ENCODE peak calls at places on chromosomes 4 and X, in seven cellular contexts. Q, B, E, C, G, Z and J are unnamed samples.

GRCh38 chr4:130675262-130675661 is 1579.3 kb downstream of the C4orf33 start:
- DNase-seq in Q (no peak), B (no peak), E (no peak), C (no peak), G (no peak), Z (no peak), J (no peak)

GRCh38 chr4:109977854-109978501 is 65.3 kb downstream of the EGF start:
- DNase-seq in Q (peak), B (no peak), E (no peak), C (no peak), G (no peak), Z (no peak), J (no peak)

GRCh38 chrX:129777218-129777768 is 2.5 kb upstream of the SASH3 start:
- DNase-seq in Q (no peak), B (peak), E (peak), C (peak), G (peak), Z (peak), J (no peak)

GRCh38 chr4:184843984-184844554 is 18.3 kb upstream of the ACSL1 start:
- DNase-seq in Q (no peak), B (no peak), E (no peak), C (no peak), G (no peak), Z (no peak), J (no peak)

GRCh38 chr4:161629694-161630441 is 533.9 kb downstream of the FSTL5 start:
- DNase-seq in Q (no peak), B (no peak), E (no peak), C (no peak), G (no peak), Z (no peak), J (no peak)

GRCh38 chr4:181662383-181662782 is 580.8 kb upstream of the TENM3 start:
- DNase-seq in Q (peak), B (no peak), E (no peak), C (no peak), G (no peak), Z (no peak), J (no peak)

GRCh38 chrX:72002886-72003285 is 92.2 kb downstream of the NHSL2 start:
- DNase-seq in Q (no peak), B (no peak), E (no peak), C (no peak), G (no peak), Z (no peak), J (no peak)

GRCh38 chr4:24763631-24764302 is 31.6 kb upstream of the SOD3 start:
- DNase-seq in Q (peak), B (peak), E (no peak), C (no peak), G (no peak), Z (peak), J (peak)

GRCh38 chrX:76064825-76065224 is 108.0 kb upstream of the PBDC1 start:
- DNase-seq in Q (no peak), B (no peak), E (no peak), C (no peak), G (peak), Z (no peak), J (no peak)

GRCh38 chr4:118869808-118870342 is 18.8 kb upstream of the SYNPO2 start:
- DNase-seq in Q (peak), B (no peak), E (no peak), C (no peak), G (no peak), Z (no peak), J (peak)

GRCh38 chrX:97539970-97540519 is 656.3 kb downstream of the RPA4 start:
- DNase-seq in Q (no peak), B (no peak), E (no peak), C (no peak), G (no peak), Z (no peak), J (no peak)

GRCh38 chr4:125187621-125188176 is 127.1 kb upstream of the FAT4 start:
- DNase-seq in Q (no peak), B (peak), E (no peak), C (no peak), G (no peak), Z (no peak), J (no peak)

GRCh38 chrX:143476751-143477150 is 40.5 kb downstream of the SPANXN3 start:
- DNase-seq in Q (no peak), B (no peak), E (no peak), C (no peak), G (no peak), Z (no peak), J (no peak)

GRCh38 chrX:94551831-94552230 is 877.8 kb downstream of the FAM133A start:
- DNase-seq in Q (no peak), B (no peak), E (no peak), C (no peak), G (no peak), Z (no peak), J (no peak)

DNA sequence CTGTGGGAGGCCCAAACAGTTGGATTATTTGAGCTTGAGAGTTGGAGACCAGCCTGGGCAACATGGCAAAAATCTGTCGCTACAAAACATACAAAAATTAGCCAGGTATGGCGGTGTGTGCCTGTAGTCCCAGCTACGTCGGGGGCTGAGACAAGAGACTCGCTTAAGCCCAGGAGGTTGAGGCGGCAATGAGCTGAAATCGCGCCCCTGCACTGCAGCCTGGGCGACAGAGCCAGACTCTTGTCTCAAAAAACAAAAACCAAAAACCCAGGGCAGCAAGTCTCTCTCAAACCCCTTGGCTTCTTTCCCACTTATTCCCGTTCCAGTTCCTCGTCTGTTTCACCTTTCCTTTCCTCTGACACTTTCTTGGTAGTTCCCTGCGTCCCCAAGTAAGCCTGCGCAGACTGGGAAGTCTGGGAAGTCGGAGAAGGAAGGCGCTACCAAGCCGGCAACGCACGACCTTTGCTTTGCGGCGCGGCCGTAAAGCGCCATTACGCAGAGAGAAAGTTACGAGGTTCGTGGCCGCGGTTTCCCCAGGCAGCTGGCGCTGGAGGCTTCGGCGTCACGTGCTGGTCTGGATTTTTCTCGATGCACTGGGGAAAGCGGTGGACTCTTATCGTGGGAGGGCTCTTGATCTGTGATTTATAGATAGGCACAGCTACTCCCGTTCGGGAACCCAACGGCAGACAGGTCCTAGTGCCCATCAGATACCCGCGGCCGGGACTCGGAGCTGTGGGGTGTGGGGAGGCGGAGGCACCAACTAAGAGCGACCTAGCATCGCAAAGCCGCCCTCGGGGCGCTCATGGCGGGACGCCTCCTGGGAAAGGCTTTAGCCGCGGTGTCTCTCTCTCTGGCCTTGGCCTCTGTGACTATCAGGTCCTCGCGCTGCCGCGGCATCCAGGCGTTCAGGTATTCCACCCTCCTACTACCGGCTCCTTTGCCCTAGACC is at the start of gene NUDT9:
- DNase-seq in Q (peak), B (peak), E (peak), C (peak), G (peak), Z (peak), J (peak)
- H3K27ac ChIP-seq in Q (peak), B (peak), E (peak), C (peak), G (peak), Z (peak), J (peak)

GRCh38 chr4:73415807-73416238 is 11.7 kb downstream of the ALB start:
- DNase-seq in Q (no peak), B (no peak), E (no peak), C (no peak), G (no peak), Z (no peak), J (no peak)

GRCh38 chr4:73411731-73412414 is 7.8 kb downstream of the ALB start:
- DNase-seq in Q (no peak), B (no peak), E (no peak), C (no peak), G (no peak), Z (no peak), J (no peak)

GRCh38 chr4:73410916-73411730 is 7.0 kb downstream of the ALB start:
- DNase-seq in Q (no peak), B (no peak), E (no peak), C (no peak), G (no peak), Z (no peak), J (no peak)

GRCh38 chr4:73414936-73415271 is 10.8 kb downstream of the ALB start:
- DNase-seq in Q (no peak), B (no peak), E (no peak), C (no peak), G (no peak), Z (no peak), J (no peak)

GRCh38 chr4:73413294-73413755 is 9.2 kb downstream of the ALB start:
- DNase-seq in Q (no peak), B (no peak), E (no peak), C (no peak), G (no peak), Z (no peak), J (no peak)
- H3K4me3 ChIP-seq in Q (no peak), B (no peak), E (no peak), C (no peak), G (no peak), Z (no peak), J (no peak)

GRCh38 chr4:73193155-73193554 is 65.4 kb downstream of the ANKRD17 start:
- DNase-seq in Q (no peak), B (no peak), E (no peak), C (no peak), G (no peak), Z (no peak), J (no peak)

GRCh38 chr4:73185903-73186302 is 72.7 kb downstream of the ANKRD17 start:
- DNase-seq in Q (no peak), B (no peak), E (no peak), C (no peak), G (no peak), Z (no peak), J (no peak)

GRCh38 chr4:73193659-73194058 is 64.9 kb downstream of the ANKRD17 start:
- DNase-seq in Q (no peak), B (no peak), E (no peak), C (no peak), G (no peak), Z (no peak), J (no peak)

GRCh38 chr4:73187325-73187724 is 71.3 kb downstream of the ANKRD17 start:
- DNase-seq in Q (no peak), B (no peak), E (no peak), C (no peak), G (no peak), Z (no peak), J (no peak)

DNA sequence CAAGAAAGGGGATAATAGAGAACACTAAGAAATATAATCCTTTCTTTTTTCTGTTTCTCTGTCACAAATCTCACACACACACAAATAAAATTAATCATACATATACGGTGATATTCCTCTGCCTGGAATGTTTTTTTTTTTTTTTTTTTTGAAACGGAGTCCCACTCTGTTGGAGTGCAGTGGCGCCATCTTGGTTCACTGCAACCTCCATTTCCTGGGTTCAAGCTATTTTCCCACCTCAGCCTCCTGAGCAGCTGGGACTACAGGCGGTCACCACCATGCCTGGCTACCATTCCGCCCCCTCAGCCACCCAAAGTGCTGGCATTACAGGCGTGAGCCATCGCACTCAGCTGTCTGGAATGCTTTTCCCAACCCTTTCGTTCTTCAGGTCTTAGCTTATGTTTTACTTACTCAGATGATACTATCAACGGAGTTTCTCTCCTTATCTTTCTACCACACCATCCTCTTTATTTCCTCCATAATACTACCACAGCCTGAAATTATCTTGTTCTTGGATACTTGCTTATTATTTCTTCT is 69.3 kb downstream of the ANKRD17 start:
- DNase-seq in Q (peak), B (no peak), E (no peak), C (no peak), G (no peak), Z (no peak), J (no peak)
- H3K27ac ChIP-seq in Q (no peak), B (no peak), E (no peak), C (no peak), G (no peak), Z (no peak), J (no peak)

GRCh38 chrX:79557212-79557611 is 190.1 kb upstream of the ITM2A start:
- DNase-seq in Q (no peak), B (no peak), E (no peak), C (no peak), G (no peak), Z (no peak), J (no peak)
- H3K4me3 ChIP-seq in Q (no peak), B (no peak), E (no peak), C (no peak), G (no peak), Z (no peak), J (no peak)

DNA sequence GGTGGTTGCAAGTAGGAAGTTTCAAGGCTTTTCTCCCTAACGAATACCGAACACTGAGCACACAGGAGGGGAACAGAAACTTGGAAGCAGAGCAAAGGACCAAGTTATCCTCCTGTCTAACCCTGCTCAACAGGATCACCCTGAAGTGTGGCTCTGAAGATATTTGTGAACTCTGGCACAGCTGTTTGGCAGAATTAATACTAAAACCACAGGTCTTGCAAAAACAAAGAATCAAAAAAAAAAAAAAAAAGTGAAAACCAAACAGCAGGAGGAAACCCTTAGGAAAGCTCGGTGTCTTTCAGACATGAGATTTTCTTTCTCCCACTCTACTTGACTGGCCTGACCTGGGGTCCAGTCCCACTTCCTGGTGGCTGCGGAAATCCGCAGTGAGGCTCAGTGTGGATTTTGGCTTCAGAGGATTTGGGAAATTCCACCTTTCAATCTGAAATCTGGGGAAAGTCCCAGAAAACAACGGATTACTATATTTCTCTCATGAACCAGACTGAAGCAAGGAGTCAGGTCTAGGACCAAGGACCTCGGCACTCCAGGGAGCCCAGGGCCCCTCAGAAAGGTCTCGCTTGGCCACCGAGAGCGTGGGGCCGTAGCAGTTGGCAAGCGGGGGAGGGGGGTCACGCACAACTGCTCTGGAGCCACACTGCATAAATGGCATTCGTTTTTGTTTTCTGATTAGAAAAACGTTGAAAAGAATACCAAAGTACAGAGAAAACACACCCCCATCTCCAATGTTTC is 867 bp downstream of the TIFA start:
- DNase-seq in Q (no peak), B (peak), E (no peak), C (peak), G (no peak), Z (no peak), J (no peak)
- H3K27ac ChIP-seq in Q (peak), B (peak), E (peak), C (peak), G (peak), Z (peak), J (peak)

DNA sequence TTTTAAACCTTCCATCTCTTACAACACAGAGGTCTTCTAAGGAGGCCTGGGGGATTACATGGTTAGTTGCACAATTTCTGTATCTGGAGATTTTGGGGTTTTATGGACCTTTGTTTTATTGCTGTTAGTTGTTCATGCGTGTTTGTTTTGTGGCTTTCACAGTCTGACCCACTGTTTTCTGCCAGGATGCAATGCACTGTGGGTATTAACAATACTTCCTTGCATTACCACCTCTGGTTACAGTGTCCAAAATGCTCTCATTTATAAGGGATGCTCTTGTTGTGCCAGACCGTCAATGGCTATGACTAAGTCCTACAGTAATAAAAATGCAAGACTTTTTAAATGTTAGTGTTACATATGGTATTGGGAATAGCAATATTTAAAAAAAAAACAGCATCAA is 730.2 kb downstream of the KCTD8 start:
- DNase-seq in Q (no peak), B (no peak), E (no peak), C (no peak), G (no peak), Z (no peak), J (no peak)
- H3K4me3 ChIP-seq in Q (no peak), B (no peak), E (no peak), C (no peak), G (no peak), Z (no peak), J (no peak)

GRCh38 chr4:5749568-5749967 is 38.6 kb downstream of the EVC start:
- DNase-seq in Q (no peak), B (no peak), E (peak), C (no peak), G (no peak), Z (no peak), J (no peak)

GRCh38 chr4:5746250-5746649 is 35.2 kb downstream of the EVC start:
- DNase-seq in Q (no peak), B (no peak), E (peak), C (no peak), G (no peak), Z (no peak), J (no peak)

GRCh38 chr4:5750052-5750950 is 39.3 kb downstream of the EVC start:
- DNase-seq in Q (peak), B (no peak), E (peak), C (no peak), G (no peak), Z (no peak), J (no peak)

GRCh38 chr4:5747746-5748365 is 36.9 kb downstream of the EVC start:
- DNase-seq in Q (peak), B (no peak), E (peak), C (no peak), G (no peak), Z (no peak), J (peak)

GRCh38 chr4:5746829-5747745 is 36.1 kb downstream of the EVC start:
- DNase-seq in Q (peak), B (no peak), E (peak), C (no peak), G (no peak), Z (no peak), J (no peak)
- H3K27ac ChIP-seq in Q (peak), B (no peak), E (no peak), C (peak), G (no peak), Z (no peak), J (peak)

GRCh38 chr4:706834-707598 is 1.4 kb downstream of the PCGF3 start:
- DNase-seq in Q (no peak), B (no peak), E (no peak), C (no peak), G (no peak), Z (no peak), J (no peak)
- H3K4me3 ChIP-seq in Q (peak), B (peak), E (peak), C (peak), G (no peak), Z (peak), J (peak)